ENCODE peak calls at places on chromosomes 2 and 18, in seven cellular contexts. B is cardiac muscle cell; V is NCI-H1930; I is activated CD4-positive, alpha-beta memory T cell treated with anti-CD3 and anti-CD28 coated beads for 36 hours; A is putamen; N is epithelial cell of esophagus; P is ecto neural progenitor cell. W is an unnamed sample.

GRCh38 chr2:160616149-160616548 is 122.5 kb upstream of the RBMS1 start:
- DNase-seq in I (no peak), N (no peak), P (no peak), B (no peak), V (no peak), A (no peak), W (no peak)

GRCh38 chr18:59509477-59510173 is 150.6 kb upstream of the LMAN1 start:
- DNase-seq in B (no peak), I (no peak), A (no peak), P (no peak), N (no peak), V (no peak), W (no peak)

GRCh38 chr18:63787673-63788072 is 12.5 kb downstream of the SERPINB7 start:
- DNase-seq in V (no peak), B (no peak), A (no peak), I (no peak), P (no peak), N (no peak), W (no peak)

GRCh38 chr2:22999951-23000350 is 385.0 kb upstream of the KLHL29 start:
- DNase-seq in B (no peak), N (no peak), P (no peak), I (no peak), A (no peak), V (no peak), W (no peak)

GRCh38 chr2:191670076-191670475 is 7.9 kb upstream of the NABP1 start:
- DNase-seq in B (no peak), A (no peak), P (no peak), V (no peak), N (no peak), I (no peak), W (no peak)

GRCh38 chr2:217035967-217036366 is 176.1 kb upstream of the TNP1 start:
- DNase-seq in B (peak), P (no peak), A (no peak), V (no peak), I (no peak), N (peak), W (no peak)

GRCh38 chr2:100818606-100819364 is 1.2 kb upstream of the NPAS2 start:
- DNase-seq in V (peak), A (no peak), P (peak), I (peak), N (peak), B (peak), W (peak)

GRCh38 chr2:36584148-36584794 is 13.7 kb downstream of the FEZ2 start:
- DNase-seq in N (peak), B (no peak), V (no peak), P (no peak), I (no peak), A (no peak), W (no peak)

GRCh38 chr2:238083919-238084318 is 16.2 kb upstream of the ESPNL start:
- DNase-seq in A (no peak), B (no peak), I (peak), P (no peak), V (no peak), N (no peak), W (no peak)

GRCh38 chr18:63180333-63180732 is 139.2 kb downstream of the BCL2 start:
- DNase-seq in I (no peak), N (no peak), V (no peak), A (no peak), B (no peak), P (no peak), W (no peak)

W was measured in islet precursor cell.